ENCODE peak calls at places on chromosome 18, in six cellular contexts. One of them, this sample, is unnamed.

GRCh38 chr18:76980663-76981387 is 151.8 kb downstream of the MBP start:
- DNase-seq in HepG2: no peak
- DNase-seq in GM12878: peak; percentile 38
- DNase-seq in K562: no peak
- DNase-seq in H1: peak; percentile 41
- DNase-seq in GM12892: no peak
- DNase-seq in this sample: no peak

GRCh38 chr18:39205565-39205964 is 1640.0 kb upstream of the CELF4 start:
- DNase-seq in HepG2: peak; percentile 3
- DNase-seq in H1: no peak
- DNase-seq in K562: no peak
- DNase-seq in GM12878: no peak
- DNase-seq in GM12892: no peak
- DNase-seq in this sample: no peak

GRCh38 chr18:63997041-63997440 is 27.2 kb downstream of the SERPINB8 start:
- DNase-seq in H1: no peak
- DNase-seq in K562: no peak
- DNase-seq in GM12878: no peak
- DNase-seq in GM12892: no peak
- DNase-seq in HepG2: no peak
- DNase-seq in this sample: no peak

GRCh38 chr18:26710460-26711096 is 154.9 kb downstream of the AQP4 start:
- DNase-seq in GM12892: peak; percentile 5
- DNase-seq in K562: no peak
- DNase-seq in GM12878: peak; percentile 73
- DNase-seq in H1: no peak
- DNase-seq in HepG2: no peak
- DNase-seq in this sample: peak; percentile 12

GRCh38 chr18:22559414-22560282 is 141.9 kb upstream of the CTAGE1 start:
- DNase-seq in K562: peak; percentile 83
- DNase-seq in GM12878: no peak
- DNase-seq in GM12892: peak; percentile 8
- DNase-seq in H1: peak; percentile 61
- DNase-seq in HepG2: peak; percentile 35
- DNase-seq in this sample: no peak

GRCh38 chr18:24019641-24020331 is 5.2 kb downstream of the TTC39C start:
- DNase-seq in HepG2: no peak
- DNase-seq in GM12878: peak; percentile 83
- DNase-seq in GM12892: no peak
- DNase-seq in H1: no peak
- DNase-seq in K562: no peak
- DNase-seq in this sample: no peak

GRCh38 chr18:22433960-22434359 is 16.2 kb upstream of the CTAGE1 start:
- DNase-seq in GM12892: no peak
- DNase-seq in K562: no peak
- DNase-seq in HepG2: no peak
- DNase-seq in GM12878: no peak
- DNase-seq in H1: no peak
- DNase-seq in this sample: no peak

GRCh38 chr18:51514128-51514527 is 316.6 kb upstream of the MEX3C start:
- DNase-seq in K562: no peak
- DNase-seq in GM12892: no peak
- DNase-seq in GM12878: no peak
- DNase-seq in HepG2: no peak
- DNase-seq in H1: no peak
- DNase-seq in this sample: no peak

GRCh38 chr18:22667616-22668422 is 250.1 kb upstream of the CTAGE1 start:
- DNase-seq in H1: no peak
- DNase-seq in HepG2: no peak
- DNase-seq in K562: peak; percentile 88
- DNase-seq in GM12878: peak; percentile 20
- DNase-seq in GM12892: peak; percentile 12
- DNase-seq in this sample: no peak

GRCh38 chr18:79952996-79953559 is 1.6 kb upstream of the SLC66A2 start:
- DNase-seq in HepG2: no peak
- DNase-seq in H1: peak; percentile 73
- DNase-seq in GM12878: no peak
- DNase-seq in K562: no peak
- DNase-seq in GM12892: no peak
- DNase-seq in this sample: no peak

GRCh38 chr18:581106-581505 is 926 bp downstream of the CETN1 start:
- DNase-seq in GM12878: no peak
- DNase-seq in GM12892: no peak
- DNase-seq in H1: no peak
- DNase-seq in HepG2: no peak
- DNase-seq in K562: no peak
- DNase-seq in this sample: no peak

GRCh38 chr18:67864677-67865340 is 348.3 kb upstream of the DSEL start:
- DNase-seq in HepG2: no peak
- DNase-seq in K562: no peak
- DNase-seq in GM12892: no peak
- DNase-seq in H1: no peak
- DNase-seq in GM12878: no peak
- DNase-seq in this sample: no peak

GRCh38 chr18:76410033-76410432 is 85.0 kb downstream of the ZNF516 start:
- DNase-seq in K562: no peak
- DNase-seq in GM12878: no peak
- DNase-seq in GM12892: no peak
- DNase-seq in HepG2: no peak
- DNase-seq in H1: no peak
- DNase-seq in this sample: no peak

GRCh38 chr18:48994044-48994651 is 43.4 kb upstream of the SMAD7 start:
- DNase-seq in GM12878: no peak
- DNase-seq in K562: no peak
- DNase-seq in HepG2: peak; percentile 48
- DNase-seq in GM12892: no peak
- DNase-seq in H1: no peak
- DNase-seq in this sample: no peak

GRCh38 chr18:23330423-23330822 is 122.7 kb upstream of the RIOK3 start:
- DNase-seq in GM12892: no peak
- DNase-seq in HepG2: no peak
- DNase-seq in GM12878: peak; percentile 34
- DNase-seq in K562: no peak
- DNase-seq in H1: no peak
- DNase-seq in this sample: no peak

GRCh38 chr18:48834421-48835011 is 116.2 kb downstream of the SMAD7 start:
- DNase-seq in GM12892: peak; percentile 65
- DNase-seq in K562: no peak
- DNase-seq in H1: no peak
- DNase-seq in HepG2: no peak
- DNase-seq in GM12878: peak; percentile 81
- DNase-seq in this sample: peak; percentile 54

GRCh38 chr18:56233595-56233994 is 404.8 kb downstream of the TXNL1 start:
- DNase-seq in HepG2: no peak
- DNase-seq in GM12892: no peak
- DNase-seq in GM12878: no peak
- DNase-seq in H1: no peak
- DNase-seq in K562: no peak
- DNase-seq in this sample: no peak

GRCh38 chr18:33839452-33840225 is 261.6 kb downstream of the ASXL3 start:
- DNase-seq in GM12878: no peak
- DNase-seq in GM12892: no peak
- DNase-seq in HepG2: peak; percentile 55
- DNase-seq in H1: no peak
- DNase-seq in K562: peak; percentile 36
- DNase-seq in this sample: peak; percentile 5

GRCh38 chr18:46152808-46153617 is 48.8 kb downstream of the HAUS1 start:
- DNase-seq in K562: peak; percentile 94
- DNase-seq in H1: peak; percentile 58
- DNase-seq in GM12892: no peak
- DNase-seq in GM12878: no peak
- DNase-seq in HepG2: no peak
- DNase-seq in this sample: no peak

GRCh38 chr18:58813821-58814220 is 50.9 kb upstream of the ZNF532 start:
- DNase-seq in HepG2: no peak
- DNase-seq in H1: no peak
- DNase-seq in GM12878: no peak
- DNase-seq in GM12892: no peak
- DNase-seq in K562: no peak
- DNase-seq in this sample: no peak

GRCh38 chr18:13539843-13540535 is 186.4 kb downstream of the FAM210A start:
- DNase-seq in H1: no peak
- DNase-seq in HepG2: no peak
- DNase-seq in GM12878: no peak
- DNase-seq in GM12892: no peak
- DNase-seq in K562: no peak
- DNase-seq in this sample: no peak

GRCh38 chr18:13543144-13543543 is 183.2 kb downstream of the FAM210A start:
- DNase-seq in K562: no peak
- DNase-seq in GM12878: no peak
- DNase-seq in GM12892: no peak
- DNase-seq in HepG2: no peak
- DNase-seq in H1: no peak
- DNase-seq in this sample: no peak

GRCh38 chr18:13542520-13542847 is 183.9 kb downstream of the FAM210A start:
- DNase-seq in H1: no peak
- DNase-seq in HepG2: no peak
- DNase-seq in K562: no peak
- DNase-seq in GM12892: no peak
- DNase-seq in GM12878: no peak
- DNase-seq in this sample: no peak

GRCh38 chr18:13540783-13541182 is 185.6 kb downstream of the FAM210A start:
- DNase-seq in HepG2: no peak
- DNase-seq in H1: no peak
- DNase-seq in GM12892: no peak
- DNase-seq in K562: no peak
- DNase-seq in GM12878: no peak
- DNase-seq in this sample: no peak

GRCh38 chr18:13541621-13542519 is 184.5 kb downstream of the FAM210A start:
- DNase-seq in K562: no peak
- DNase-seq in HepG2: peak; percentile 98
- DNase-seq in GM12892: no peak
- DNase-seq in GM12878: no peak
- DNase-seq in H1: no peak
- DNase-seq in this sample: no peak
- TF ChIP-seq POLR2AphosphoS5 in K562: no peak
- TF ChIP-seq POLR2AphosphoS5 in HepG2: peak; percentile 31
- TF ChIP-seq POLR2AphosphoS5 in GM12892: no peak
- TF ChIP-seq POLR2AphosphoS5 in GM12878: no peak
- TF ChIP-seq POLR2AphosphoS5 in H1: no peak
- TF ChIP-seq POLR2AphosphoS5 in this sample: no peak

DNA sequence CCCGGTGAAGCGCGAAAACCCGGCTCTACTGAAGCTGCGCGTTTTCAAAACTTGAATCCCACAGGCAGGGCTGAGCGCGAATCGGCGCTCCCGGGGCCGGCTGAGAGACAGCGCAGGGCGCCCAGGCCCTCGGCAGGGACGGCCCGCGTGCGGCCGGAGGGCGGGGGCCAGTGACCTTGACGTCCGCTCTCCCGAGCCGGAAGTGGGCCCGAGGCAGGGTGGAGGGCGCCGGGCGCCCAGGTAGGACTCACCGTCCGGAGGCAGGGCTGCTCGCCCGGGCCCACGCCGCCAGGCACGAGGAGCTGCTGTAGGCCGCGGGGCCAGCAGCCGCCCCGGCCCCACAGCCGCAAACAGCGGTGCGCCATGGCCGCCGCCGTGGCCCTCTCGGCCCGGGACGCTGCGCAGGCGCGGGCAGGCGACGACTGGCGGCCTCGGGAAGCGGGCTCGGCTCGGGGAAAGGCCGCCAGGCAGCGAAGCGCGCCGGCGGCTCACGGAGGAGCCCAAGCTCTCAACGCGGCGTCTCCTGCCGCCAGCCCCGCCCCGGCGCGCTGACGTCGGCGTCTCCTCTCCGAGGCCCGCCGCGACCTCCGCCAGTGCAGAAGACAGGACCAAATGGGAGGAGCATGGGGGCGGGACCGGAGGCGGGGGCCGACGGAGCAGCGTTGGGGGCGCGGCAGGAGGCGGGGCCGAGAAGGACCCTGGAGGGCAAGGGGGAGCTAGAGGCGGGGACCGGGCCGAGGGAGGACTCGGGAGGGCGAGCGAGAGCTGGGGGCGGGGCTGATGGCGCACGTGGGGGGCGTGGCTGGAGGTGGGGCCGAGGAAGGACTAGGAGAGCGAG is at the start of gene AFG3L2:
- DNase-seq in GM12878: peak; percentile 96
- DNase-seq in K562: peak; percentile 98
- DNase-seq in HepG2: peak; percentile 96
- DNase-seq in GM12892: peak; percentile 87
- DNase-seq in H1: peak; percentile 100
- DNase-seq in this sample: peak; percentile 91
- TF ChIP-seq POLR2A in GM12878: peak; percentile 96
- TF ChIP-seq POLR2A in K562: peak; percentile 62
- TF ChIP-seq POLR2A in HepG2: peak; percentile 86
- TF ChIP-seq POLR2A in GM12892: peak; percentile 94
- TF ChIP-seq POLR2A in H1: peak; percentile 79
- TF ChIP-seq POLR2A in this sample: peak; percentile 84

DNA sequence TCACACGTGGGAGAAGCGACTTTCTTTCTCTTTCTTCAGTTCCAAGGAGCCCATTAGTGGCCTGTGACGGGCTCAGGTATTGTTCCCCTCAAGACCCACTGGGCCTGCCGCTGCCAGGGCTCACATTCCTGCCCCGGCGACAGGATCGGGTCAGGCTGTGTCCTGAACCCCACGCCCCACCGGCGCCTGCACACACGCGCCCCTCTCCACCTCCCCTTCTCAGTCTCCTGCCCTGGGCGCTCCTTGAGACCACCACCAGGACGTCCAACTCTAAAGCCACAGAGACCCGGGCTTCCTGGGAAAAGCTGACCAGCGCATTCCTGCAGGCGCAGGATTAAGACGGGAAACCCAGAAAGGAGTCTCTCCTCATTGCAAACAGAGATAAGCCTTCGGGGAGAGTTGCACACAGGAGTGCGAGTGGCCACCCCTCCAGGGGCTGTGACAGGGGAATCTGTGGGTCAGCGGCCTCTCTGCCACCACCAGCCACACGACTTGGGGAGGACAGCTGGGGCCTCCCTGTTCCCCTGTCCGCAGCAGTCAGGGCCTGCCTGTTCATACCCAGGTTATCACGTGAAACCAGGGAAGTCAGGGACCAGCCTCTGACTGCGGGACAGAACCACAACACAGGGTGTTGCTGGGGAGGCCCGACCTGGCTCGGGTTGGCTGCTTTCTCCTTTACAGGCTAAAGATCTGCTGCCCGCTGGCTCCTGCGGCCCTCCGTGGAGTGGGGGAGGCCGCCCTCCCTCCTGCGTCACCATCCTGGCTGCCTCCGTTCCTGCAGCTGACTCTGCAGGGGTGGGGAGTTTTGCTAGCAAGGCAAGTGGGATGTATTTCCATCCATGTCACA is 88.8 kb downstream of the ZCCHC2 start:
- DNase-seq in GM12878: no peak
- DNase-seq in HepG2: no peak
- DNase-seq in H1: peak; percentile 60
- DNase-seq in K562: peak; percentile 57
- DNase-seq in GM12892: no peak
- DNase-seq in this sample: no peak
- TF ChIP-seq TAF1 in GM12878: no peak
- TF ChIP-seq TAF1 in HepG2: no peak
- TF ChIP-seq TAF1 in H1: no peak
- TF ChIP-seq TAF1 in K562: no peak
- TF ChIP-seq TAF1 in GM12892: no peak
- TF ChIP-seq TAF1 in this sample: no peak

DNA sequence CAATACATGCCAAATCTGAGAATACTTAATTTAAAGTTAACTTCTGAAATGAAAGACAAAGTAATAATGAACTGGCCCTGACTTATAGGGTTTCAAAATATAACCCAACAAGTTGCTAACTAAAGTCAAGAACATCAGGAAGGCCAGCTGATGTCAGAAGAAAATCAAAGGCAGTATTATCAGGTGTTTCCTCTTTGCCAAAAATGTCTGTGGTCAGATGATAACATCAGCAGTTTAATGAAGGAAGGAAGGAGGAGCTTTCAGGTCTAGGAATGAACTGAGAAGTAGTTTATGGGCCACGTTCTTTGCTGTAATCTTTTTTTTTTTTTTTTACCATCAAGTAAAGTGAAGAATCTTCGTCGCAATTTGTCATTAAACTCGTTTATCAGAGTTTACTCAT is 40.9 kb downstream of the CDH2 start:
- DNase-seq in GM12892: no peak
- DNase-seq in K562: no peak
- DNase-seq in H1: no peak
- DNase-seq in GM12878: no peak
- DNase-seq in HepG2: no peak
- DNase-seq in this sample: no peak
- TF ChIP-seq POLR2AphosphoS5 in GM12892: no peak
- TF ChIP-seq POLR2AphosphoS5 in K562: no peak
- TF ChIP-seq POLR2AphosphoS5 in H1: no peak
- TF ChIP-seq POLR2AphosphoS5 in GM12878: no peak
- TF ChIP-seq POLR2AphosphoS5 in HepG2: no peak
- TF ChIP-seq POLR2AphosphoS5 in this sample: no peak

This sample was measured in GM12891.